ENCODE peak calls at places on chromosomes 5 and 9, in six cellular contexts. E is PC-3; D is endothelial cell of umbilical vein; N is neural progenitor cell; Q is CD4-positive, CD25-positive, alpha-beta regulatory T cell; U is AG04450. W is an unnamed sample.
A peak's percentile ranks its signal among the peaks of the same experiment; 100 is the strongest.

GRCh38 chr5:55141945-55142690 is 17.9 kb upstream of the GPX8 start:
- DNase-seq in E (no peak), N (no peak), Q (no peak), U (no peak), D (no peak), W (no peak)

GRCh38 chr5:175517824-175518450 is 39.6 kb downstream of the SFXN1 start:
- DNase-seq in U (peak; percentile 61), D (no peak), N (no peak), Q (peak; percentile 51), E (peak; percentile 5), W (peak; percentile 14)

GRCh38 chr9:136268776-136269175 is 23.2 kb upstream of the QSOX2 start:
- DNase-seq in D (no peak), U (no peak), E (no peak), N (peak; percentile 69), Q (no peak), W (no peak)

GRCh38 chr5:103362211-103362610 is 103.6 kb downstream of the MACIR start:
- DNase-seq in E (peak; percentile 48), N (no peak), Q (no peak), U (peak; percentile 30), D (no peak), W (no peak)

GRCh38 chr5:149141224-149141956 is at the start of gene ABLIM3:
- DNase-seq in N (peak; percentile 80), D (peak; percentile 76), E (peak; percentile 96), Q (peak; percentile 46), U (no peak), W (peak; percentile 54)

GRCh38 chr5:107067391-107067790 is 603.3 kb downstream of the EFNA5 start:
- DNase-seq in N (peak; percentile 53), Q (no peak), U (no peak), D (no peak), E (no peak), W (no peak)

GRCh38 chr5:41246376-41246775 is 33.0 kb upstream of the C6 start:
- DNase-seq in U (peak; percentile 58), N (no peak), D (no peak), Q (no peak), E (peak; percentile 97), W (no peak)

GRCh38 chr9:28774433-28775029 is 1201.2 kb upstream of the C9orf72 start:
- DNase-seq in N (peak; percentile 32), U (no peak), D (peak; percentile 8), Q (peak; percentile 14), E (peak; percentile 64), W (no peak)

GRCh38 chr5:176425791-176426190 is 9.5 kb upstream of the CLTB start:
- DNase-seq in U (no peak), N (no peak), D (no peak), E (no peak), Q (no peak), W (no peak)

GRCh38 chr9:124377551-124377950 is 37.7 kb downstream of the PSMB7 start:
- DNase-seq in U (no peak), Q (no peak), E (no peak), N (no peak), D (no peak), W (no peak)

GRCh38 chr9:88390371-88390990 is 2.2 kb downstream of the SPIN1 start:
- DNase-seq in U (no peak), Q (no peak), N (no peak), D (no peak), E (no peak), W (no peak)

GRCh38 chr5:39052141-39052540 is 22.1 kb downstream of the RICTOR start:
- DNase-seq in Q (no peak), N (no peak), U (no peak), E (no peak), D (no peak), W (no peak)

GRCh38 chr5:39053189-39053588 is 21.0 kb downstream of the RICTOR start:
- DNase-seq in N (no peak), E (no peak), U (no peak), Q (no peak), D (no peak), W (no peak)

GRCh38 chr5:39055027-39055759 is 19.0 kb downstream of the RICTOR start:
- DNase-seq in N (no peak), E (no peak), Q (no peak), U (no peak), D (no peak), W (no peak)

DNA sequence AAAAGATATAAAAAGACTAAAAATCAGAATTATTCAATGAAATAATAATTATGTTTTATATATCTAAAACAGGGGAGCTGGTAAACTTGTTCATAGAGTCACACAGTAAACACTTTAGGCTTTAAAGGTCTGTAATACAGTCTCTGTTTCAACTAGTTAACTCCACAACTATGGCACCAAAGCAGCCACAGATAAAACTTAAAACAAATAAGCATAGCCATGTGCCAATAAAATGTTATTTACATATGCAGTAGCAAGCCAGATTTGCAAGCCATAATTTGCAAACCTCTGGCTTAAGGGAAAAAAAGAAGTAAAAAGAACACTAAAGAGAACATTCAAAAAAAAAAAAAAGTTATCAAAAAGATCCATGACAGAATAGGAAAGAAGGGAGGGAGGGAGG is 24.9 kb downstream of the RICTOR start:
- DNase-seq in E (no peak), U (no peak), N (no peak), Q (no peak), D (no peak), W (no peak)
- H3K27ac ChIP-seq in E (no peak overlapping the region), U (no peak overlapping the region), N (no peak overlapping the region), Q (no peak overlapping the region), D (no peak overlapping the region), W (no peak overlapping the region)

GRCh38 chr5:124922255-124922975 is 176.0 kb upstream of the ZNF608 start:
- DNase-seq in N (peak; percentile 79), Q (no peak), E (no peak), U (no peak), D (no peak), W (no peak)
- H3K4me3 ChIP-seq in N (peak overlapping the region; percentile 13), Q (no peak overlapping the region), E (no peak overlapping the region), U (no peak overlapping the region), D (no peak overlapping the region), W (no peak overlapping the region)

DNA sequence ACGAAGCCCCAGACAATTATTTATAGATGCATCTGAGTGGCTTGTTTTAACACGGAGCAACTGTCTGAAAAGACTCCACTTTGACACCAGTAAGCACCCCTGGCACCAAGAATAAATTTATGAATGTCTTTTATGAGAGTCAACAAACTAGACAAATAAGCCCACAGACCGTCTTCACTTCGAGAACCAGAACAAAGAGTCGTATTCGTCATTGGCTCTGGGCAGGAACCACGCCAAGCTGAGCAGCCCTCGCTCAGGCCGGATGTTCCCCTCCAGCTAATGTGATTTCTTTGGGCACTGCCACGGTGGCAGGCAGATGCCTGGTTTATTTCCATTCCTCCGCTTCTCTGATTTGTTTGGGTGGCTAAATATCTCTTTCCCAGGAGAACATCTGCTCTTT is 91.9 kb upstream of the STC2 start:
- DNase-seq in U (no peak), Q (no peak), D (no peak), N (no peak), E (peak; percentile 78), W (no peak)
- H3K27ac ChIP-seq in U (peak overlapping the region; percentile 57), Q (no peak overlapping the region), D (no peak overlapping the region), N (no peak overlapping the region), E (peak overlapping the region; percentile 46), W (no peak overlapping the region)

DNA sequence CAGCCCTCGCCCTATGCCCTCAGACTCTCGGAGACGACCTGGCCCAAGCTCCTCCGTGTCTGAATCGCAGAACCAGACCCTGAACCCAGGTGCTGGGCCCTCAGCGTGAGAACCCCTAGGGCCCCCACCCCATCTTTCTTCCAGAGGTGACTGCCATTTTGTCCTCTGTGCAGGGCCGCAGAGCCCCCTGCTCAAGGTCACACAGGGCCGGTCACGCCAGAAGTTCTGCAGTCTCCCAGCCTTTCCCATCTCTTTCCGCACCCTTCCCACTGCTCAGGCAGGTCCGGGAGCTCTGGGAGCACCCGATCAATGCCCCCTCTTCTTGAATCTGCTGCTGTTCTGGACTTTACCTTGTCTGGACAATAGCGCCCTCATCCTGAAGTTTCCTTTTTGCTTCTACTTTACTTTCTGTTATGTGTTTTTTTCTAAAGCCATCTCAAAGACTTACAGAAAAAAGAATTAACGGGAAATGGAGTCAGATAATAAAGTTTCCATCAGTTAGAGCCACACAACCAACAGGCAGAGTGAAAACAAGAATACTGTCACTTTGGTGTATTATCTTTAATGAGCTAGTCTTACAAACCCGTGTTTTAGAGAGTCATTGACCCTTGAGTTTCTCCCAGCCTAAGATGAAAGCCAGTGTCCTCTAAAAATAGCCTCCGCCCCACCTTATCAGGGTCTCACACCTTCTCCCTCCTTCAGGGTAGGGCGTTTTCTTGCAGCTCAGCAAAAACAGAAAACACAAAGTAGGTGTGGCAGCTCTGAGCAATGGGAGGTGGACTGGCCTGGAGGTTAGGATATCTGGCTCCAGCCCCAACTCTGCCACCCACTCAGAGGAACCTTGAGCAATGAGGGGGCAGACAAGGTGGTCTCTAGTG is 1.8 kb downstream of the TMOD1 start:
- DNase-seq in U (no peak), D (no peak), N (no peak), Q (no peak), E (no peak), W (no peak)
- H3K4me3 ChIP-seq in U (no peak overlapping the region), D (no peak overlapping the region), N (peak overlapping the region; percentile 81), Q (no peak overlapping the region), E (no peak overlapping the region), W (no peak overlapping the region)

GRCh38 chr5:2708751-2709150 is 42.7 kb downstream of the IRX2 start:
- DNase-seq in D (no peak), N (no peak), U (no peak), E (no peak), Q (no peak), W (no peak)

GRCh38 chr5:2709996-2710689 is 41.3 kb downstream of the IRX2 start:
- DNase-seq in N (no peak), U (no peak), Q (no peak), E (no peak), D (no peak), W (no peak)

GRCh38 chr5:2710910-2711309 is 40.6 kb downstream of the IRX2 start:
- DNase-seq in D (no peak), N (no peak), U (no peak), E (peak; percentile 38), Q (no peak), W (no peak)

GRCh38 chr5:2705861-2706260 is 45.6 kb downstream of the IRX2 start:
- DNase-seq in U (no peak), N (no peak), Q (no peak), D (no peak), E (no peak), W (no peak)

DNA sequence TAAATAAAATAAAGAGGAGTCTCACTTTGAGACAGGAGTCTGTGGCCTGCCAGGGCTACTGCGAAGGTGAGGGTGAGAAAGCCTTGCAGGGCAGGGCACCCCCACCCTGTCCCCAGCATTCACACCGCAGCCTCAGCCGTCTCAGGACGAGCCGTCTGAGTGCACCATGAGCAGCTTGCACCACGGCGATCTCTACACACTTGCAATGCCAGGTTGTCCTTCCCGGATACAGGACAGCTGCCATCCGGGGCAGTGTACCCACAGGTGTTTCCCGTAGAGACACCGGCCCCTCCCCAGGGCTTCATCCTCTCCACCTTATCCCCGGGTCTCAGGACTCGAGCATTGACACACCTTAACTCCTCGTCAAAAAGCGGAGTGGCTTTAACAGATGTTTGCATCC is 43.3 kb downstream of the IRX2 start:
- DNase-seq in E (no peak), D (no peak), N (no peak), U (no peak), Q (no peak), W (no peak)
- H3K27ac ChIP-seq in E (no peak overlapping the region), D (no peak overlapping the region), N (no peak overlapping the region), U (no peak overlapping the region), Q (no peak overlapping the region), W (no peak overlapping the region)

GRCh38 chr5:173891367-173891766 is 3.2 kb downstream of the CPEB4 start:
- DNase-seq in U (no peak), Q (no peak), E (no peak), N (no peak), D (no peak), W (no peak)
- H3K4me3 ChIP-seq in U (peak overlapping the region; percentile 78), Q (peak overlapping the region; percentile 88), E (peak overlapping the region; percentile 90), N (no peak overlapping the region), D (peak overlapping the region; percentile 84), W (no peak overlapping the region)